ENCODE peak calls at places on chromosomes 11 and 22, in four cellular contexts. G, Y, B and E are unnamed samples.

GRCh38 chr11:43681543-43681942 is 1.0 kb downstream of the HSD17B12 start:
- DNase-seq in G (no peak), Y (no peak), B (peak), E (peak)

GRCh38 chr11:104323841-104324240 is 159.9 kb upstream of the PDGFD start:
- DNase-seq in G (no peak), Y (no peak), B (no peak), E (no peak)

GRCh38 chr22:26893034-26893710 is 235.8 kb downstream of the MIAT start:
- DNase-seq in G (no peak), Y (no peak), B (no peak), E (no peak)

GRCh38 chr11:33533668-33534067 is 167.0 kb downstream of the C11orf91 start:
- DNase-seq in G (no peak), Y (no peak), B (peak), E (no peak)

GRCh38 chr11:38304926-38305325 is 1706.9 kb upstream of the RAG2 start:
- DNase-seq in G (no peak), Y (no peak), B (no peak), E (no peak)

GRCh38 chr22:33274214-33274828 is 216.1 kb upstream of the SYN3 start:
- DNase-seq in G (no peak), Y (peak), B (peak), E (no peak)

GRCh38 chr22:45212306-45212709 is 28.4 kb downstream of the KIAA0930 start:
- DNase-seq in G (no peak), Y (no peak), B (no peak), E (peak)

GRCh38 chr11:73227571-73228211 is 9.6 kb downstream of the P2RY2 start:
- DNase-seq in G (no peak), Y (no peak), B (no peak), E (no peak)

GRCh38 chr11:3949132-3949531 is 93.7 kb downstream of the STIM1 start:
- DNase-seq in G (peak), Y (no peak), B (no peak), E (no peak)

GRCh38 chr22:34975721-34976120 is 90.2 kb upstream of the ISX start:
- DNase-seq in G (no peak), Y (no peak), B (no peak), E (peak)

DNA sequence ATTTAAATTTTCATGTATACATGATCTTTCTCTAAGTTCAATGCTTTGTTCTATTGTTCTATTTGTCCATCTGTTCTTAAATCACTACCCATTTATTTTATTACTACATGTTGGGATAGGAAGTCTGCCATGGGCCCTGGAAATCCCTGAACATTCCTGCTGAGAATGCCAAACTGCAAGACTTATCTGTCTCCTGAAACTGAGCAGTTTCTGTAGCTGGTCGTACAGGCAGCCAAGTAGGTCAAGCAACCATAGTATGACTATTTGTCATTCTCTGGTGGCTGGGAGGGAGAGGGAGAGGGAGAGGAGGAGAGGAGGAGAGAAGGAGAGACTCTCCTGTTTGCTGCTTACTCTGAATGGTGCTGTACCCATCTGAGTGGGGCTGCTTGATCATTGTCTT is 82.8 kb upstream of the SNX19 start:
- DNase-seq in G (no peak), Y (no peak), B (no peak), E (no peak)
- TF ChIP-seq JUNB in G (no peak), Y (no peak), B (no peak), E (no peak)

DNA sequence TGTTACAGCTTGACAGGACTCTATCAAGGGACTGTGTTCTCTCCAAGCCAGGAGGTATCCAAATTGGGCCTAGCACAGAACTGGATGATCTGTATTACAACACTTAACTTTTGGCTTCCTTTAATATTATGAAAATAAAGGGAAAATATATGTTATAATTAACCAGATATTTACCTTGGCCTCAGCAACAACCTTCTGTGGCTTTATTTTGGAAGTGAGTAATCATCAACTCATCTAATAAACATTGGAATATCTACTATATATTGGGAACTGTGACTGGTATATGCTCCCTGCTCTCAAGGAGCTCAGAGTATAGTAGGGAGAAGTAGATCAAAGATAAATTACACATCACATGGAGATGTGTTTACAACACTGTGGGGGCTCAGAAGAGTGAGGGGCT is 352.2 kb downstream of the METTL15 start:
- DNase-seq in G (no peak), Y (no peak), B (no peak), E (no peak)
- TF ChIP-seq MAX in G (no peak), Y (no peak), B (no peak), E (no peak)

DNA sequence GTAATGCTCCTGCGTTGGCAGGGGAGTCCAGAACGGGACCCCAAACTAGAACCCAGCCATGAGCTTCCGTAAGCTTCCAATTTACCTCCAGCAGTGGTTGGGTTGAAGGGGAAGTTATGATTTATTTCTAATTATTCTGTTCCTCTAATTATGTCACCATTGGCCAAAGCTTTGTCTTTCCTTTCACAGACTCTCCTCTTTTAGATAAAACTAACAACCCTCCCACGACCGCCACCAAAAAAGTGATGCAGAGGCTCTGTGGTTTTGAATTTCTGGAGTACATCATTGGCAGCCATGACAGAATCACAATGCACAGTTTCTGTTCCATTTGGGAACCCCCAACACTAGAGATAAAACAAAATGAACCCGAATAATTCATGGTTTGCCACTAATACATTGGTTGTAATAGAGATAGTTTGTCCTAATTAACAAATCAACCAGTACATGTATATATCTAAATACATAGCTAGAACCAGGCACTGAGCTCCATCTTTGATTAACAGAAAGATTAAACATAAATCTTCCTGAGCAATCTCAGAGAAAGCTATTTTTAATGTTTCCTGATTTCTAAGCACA is 64.3 kb downstream of the ETS1 start:
- DNase-seq in G (no peak), Y (no peak), B (no peak), E (no peak)
- TF ChIP-seq JUNB in G (no peak), Y (no peak), B (no peak), E (no peak)

GRCh38 chr11:65817815-65818680 is 15.7 kb upstream of the SNX32 start:
- DNase-seq in G (no peak), Y (peak), B (peak), E (peak)
- TF ChIP-seq MAX in G (peak), Y (peak), B (peak), E (peak)

DNA sequence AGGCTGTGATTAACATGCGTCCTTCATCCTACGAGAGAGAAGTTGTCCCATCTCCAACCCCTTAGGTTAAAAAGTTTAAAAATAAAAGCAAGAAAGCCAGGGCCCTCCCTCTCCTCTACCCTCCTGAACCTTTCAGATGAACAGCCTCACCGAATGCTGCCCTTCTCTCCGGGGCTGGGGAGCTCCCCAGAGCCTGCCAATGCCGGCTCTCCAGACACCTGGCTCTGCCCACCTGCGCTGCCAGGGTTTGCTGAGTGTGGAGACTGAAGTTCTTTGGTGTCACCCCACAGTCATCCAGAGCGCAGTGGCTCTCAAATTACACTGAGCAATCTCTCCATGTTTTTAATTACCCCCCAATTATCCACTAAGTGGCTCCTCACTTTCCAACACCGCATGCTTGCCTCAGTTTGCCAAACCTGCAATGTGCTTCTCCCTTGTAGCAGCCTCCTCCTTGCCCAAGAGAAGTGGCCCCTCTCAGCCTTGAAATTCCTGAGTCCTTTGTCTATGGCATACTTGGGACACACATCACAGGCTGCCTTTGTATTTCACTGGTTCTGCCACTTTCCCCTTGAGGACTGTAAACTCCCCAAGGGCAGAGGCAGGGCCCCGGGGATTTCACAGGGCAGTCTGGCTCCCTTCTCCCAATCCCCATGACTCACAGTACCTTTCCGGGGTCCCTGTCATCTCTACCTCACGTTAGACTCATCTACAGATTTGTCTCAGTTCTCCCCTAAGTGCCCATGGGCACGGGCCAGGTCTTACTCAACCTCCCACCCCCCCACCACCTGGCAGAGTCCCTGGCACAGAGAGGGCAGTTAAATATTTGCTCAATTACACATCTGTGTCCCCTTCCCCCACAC is 2.0 kb downstream of the MYH9 start:
- DNase-seq in G (no peak), Y (no peak), B (peak), E (peak)
- TF ChIP-seq JUNB in G (peak), Y (no peak), B (no peak), E (peak)

GRCh38 chr11:106553304-106553703 is 465.0 kb downstream of the GUCY1A2 start:
- DNase-seq in G (no peak), Y (no peak), B (no peak), E (no peak)

GRCh38 chr11:106551744-106552671 is 466.3 kb downstream of the GUCY1A2 start:
- DNase-seq in G (no peak), Y (no peak), B (no peak), E (no peak)

GRCh38 chr11:106552694-106553203 is 465.5 kb downstream of the GUCY1A2 start:
- DNase-seq in G (no peak), Y (no peak), B (peak), E (peak)
- TF ChIP-seq MAX in G (no peak), Y (no peak), B (no peak), E (no peak)

DNA sequence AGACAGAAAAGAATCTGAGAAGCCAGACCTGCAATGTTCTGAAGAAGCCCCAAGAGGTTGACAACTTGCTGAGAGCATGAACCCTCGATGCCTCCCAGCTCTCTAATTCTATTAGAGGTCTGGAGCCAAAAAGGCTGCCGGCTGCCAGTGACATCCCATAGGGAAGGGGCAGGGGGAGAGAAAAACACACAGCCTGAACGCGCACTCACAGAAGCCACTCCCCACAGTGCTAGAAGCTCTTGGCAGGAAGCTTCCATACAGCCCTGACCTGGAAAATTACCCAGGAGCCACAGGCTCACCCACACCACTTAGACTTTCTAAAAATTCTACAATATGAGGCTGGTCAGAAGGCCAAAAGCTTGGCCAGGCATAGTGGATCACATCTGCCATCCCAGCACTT is 18.3 kb downstream of the POLDIP3 start:
- DNase-seq in G (no peak), Y (no peak), B (no peak), E (no peak)
- TF ChIP-seq JUNB in G (no peak), Y (no peak), B (no peak), E (no peak)